ENCODE peak calls at places on chromosomes 13 and 19, in six cellular contexts. R, S, N, E, G and D are unnamed samples. For H3K4me1, the result is how much of the 10 kb centered on the place peaks cover.

GRCh38 chr19:55005684-55006488 is 32.2 kb downstream of the GP6 start:
- DNase-seq in R (no peak), S (no peak), N (peak), E (peak), G (no peak), D (peak)

GRCh38 chr19:11198769-11199469 is 1.6 kb upstream of the KANK2 start:
- DNase-seq in R (no peak), S (no peak), N (no peak), E (no peak), G (no peak), D (no peak)

GRCh38 chr13:91878491-91878890 is 480.1 kb downstream of the GPC5 start:
- DNase-seq in R (no peak), S (no peak), N (no peak), E (no peak), G (no peak), D (no peak)

GRCh38 chr13:104414771-104415170 is 1348.6 kb upstream of the SLC10A2 start:
- DNase-seq in R (no peak), S (no peak), N (no peak), E (peak), G (no peak), D (no peak)

GRCh38 chr13:97276862-97277269 is 54.7 kb downstream of the MBNL2 start:
- DNase-seq in R (no peak), S (no peak), N (no peak), E (peak), G (no peak), D (no peak)

GRCh38 chr19:2034729-2035589 is 16.1 kb downstream of the MKNK2 start:
- DNase-seq in R (peak), S (no peak), N (no peak), E (no peak), G (no peak), D (no peak)

GRCh38 chr13:67614577-67614976 is 384.4 kb upstream of the PCDH9 start:
- DNase-seq in R (no peak), S (no peak), N (no peak), E (no peak), G (no peak), D (no peak)

GRCh38 chr13:29519921-29520320 is 75.6 kb downstream of the SLC7A1 start:
- DNase-seq in R (no peak), S (no peak), N (no peak), E (no peak), G (no peak), D (no peak)

GRCh38 chr19:28999733-29000433 is 213.1 kb downstream of the UQCRFS1 start:
- DNase-seq in R (no peak), S (peak), N (no peak), E (no peak), G (no peak), D (no peak)

GRCh38 chr19:11578342-11579142 is 1.1 kb upstream of the ACP5 start:
- DNase-seq in R (no peak), S (peak), N (peak), E (no peak), G (peak), D (no peak)

DNA sequence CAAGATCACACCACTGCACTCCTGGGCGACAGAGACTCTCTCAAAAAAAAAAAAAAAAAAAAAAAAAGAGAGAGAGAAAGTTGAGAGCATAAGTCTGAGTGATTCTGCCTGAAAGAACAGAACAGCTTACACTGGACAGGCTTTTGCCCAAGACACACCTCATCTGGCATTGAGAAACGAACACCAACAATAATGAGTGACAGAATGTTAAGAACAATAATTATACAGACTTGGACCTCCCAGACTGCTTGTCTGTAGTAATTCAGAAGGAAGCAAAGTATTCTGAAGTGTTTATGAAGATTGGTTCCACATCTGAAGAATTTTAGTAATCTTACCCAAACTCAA is 20.0 kb downstream of the ABCC4 start:
- DNase-seq in R (no peak), S (no peak), N (no peak), E (no peak), G (no peak), D (no peak)
- H3K27ac ChIP-seq in R (peak), S (peak), N (no peak), E (no peak), G (peak), D (no peak)

GRCh38 chr13:44158741-44159632 is 214.6 kb upstream of the SERP2 start:
- DNase-seq in R (no peak), S (no peak), N (no peak), E (no peak), G (no peak), D (no peak)
- H3K4me1 ChIP-seq in R (under half), S (under half), N (under half), E (under half), G (under half), D (under half)

DNA sequence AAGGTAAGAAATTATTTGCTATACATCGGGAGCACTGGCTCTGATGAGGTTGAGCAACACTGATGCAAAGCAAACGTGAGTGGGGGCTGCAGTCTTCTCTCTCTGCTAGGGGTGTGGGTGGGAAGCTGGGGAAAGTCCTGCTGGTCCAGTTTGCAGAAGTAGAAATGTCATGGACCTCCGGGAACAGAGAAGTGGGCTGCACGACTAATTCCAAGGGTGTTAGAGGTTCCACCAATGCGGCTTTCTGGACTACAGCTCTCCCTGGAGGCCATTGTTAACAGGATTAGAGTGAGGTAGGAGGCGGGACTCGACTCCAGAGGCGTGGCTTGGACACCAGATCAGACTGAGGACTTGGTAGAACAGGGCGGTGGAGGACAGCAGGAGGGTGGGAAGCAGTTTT is 5.7 kb upstream of the FBXO27 start:
- DNase-seq in R (peak), S (no peak), N (no peak), E (no peak), G (no peak), D (peak)
- TF ChIP-seq CTCF in R (peak), S (no peak), N (no peak), E (no peak), G (no peak), D (peak)

GRCh38 chr13:50078512-50079277 is 63.5 kb downstream of the KCNRG start:
- DNase-seq in R (no peak), S (no peak), N (no peak), E (no peak), G (no peak), D (no peak)
- H3K27ac ChIP-seq in R (no peak), S (no peak), N (no peak), E (peak), G (peak), D (no peak)

DNA sequence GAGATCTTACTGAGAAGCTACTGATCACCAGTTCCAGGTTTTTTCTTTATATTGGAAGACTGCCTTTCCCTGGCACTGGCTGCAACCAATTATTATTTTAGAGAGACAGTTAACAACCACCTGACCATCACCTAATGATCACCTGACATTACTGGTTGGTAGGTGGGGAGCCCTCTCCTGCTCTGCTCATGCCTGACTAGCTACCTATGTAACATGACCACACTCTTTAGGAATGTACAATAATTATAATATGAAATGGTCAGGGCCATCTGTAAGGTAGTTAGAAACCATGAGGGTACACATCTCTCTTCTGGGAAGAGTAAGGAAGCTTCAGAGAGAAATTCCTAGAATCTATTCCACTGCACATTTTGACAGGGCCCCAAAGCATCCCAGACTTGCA is 59.0 kb upstream of the SCEL start:
- DNase-seq in R (no peak), S (no peak), N (no peak), E (no peak), G (no peak), D (peak)
- H3K4me1 ChIP-seq in R (under half), S (under half), N (under half), E (under half), G (under half), D (under half)

GRCh38 chr19:14682084-14682483 is 7.4 kb upstream of the ADGRE3 start:
- DNase-seq in R (no peak), S (no peak), N (no peak), E (no peak), G (no peak), D (no peak)

GRCh38 chr19:14683439-14683838 is 6.4 kb upstream of the ZNF333 start:
- DNase-seq in R (no peak), S (no peak), N (no peak), E (no peak), G (no peak), D (no peak)

GRCh38 chr19:14689598-14690503 is at the start of gene ZNF333:
- DNase-seq in R (peak), S (peak), N (peak), E (peak), G (peak), D (peak)

DNA sequence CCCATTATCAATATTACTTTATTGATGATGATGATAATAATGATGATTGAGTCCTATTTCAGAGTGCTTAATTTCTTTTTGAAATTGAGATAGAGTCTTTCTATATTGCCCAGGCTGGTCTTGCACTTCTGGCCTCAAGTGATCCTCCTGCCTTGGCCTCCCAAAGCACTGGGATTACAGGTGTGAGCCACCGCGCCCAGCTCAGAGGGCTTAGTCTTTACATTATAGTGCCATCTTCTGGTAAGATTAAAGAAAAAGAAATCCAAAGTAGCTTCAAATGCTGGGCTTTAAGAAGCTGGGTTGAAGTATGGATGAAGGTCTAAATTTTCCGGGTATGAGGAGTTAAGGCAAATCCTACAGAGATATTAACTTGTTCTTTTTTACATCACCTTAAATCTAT is 3.4 kb upstream of the ZNF333 start:
- DNase-seq in R (peak), S (no peak), N (no peak), E (no peak), G (no peak), D (peak)
- TF ChIP-seq CTCF in R (peak), S (peak), N (peak), E (no peak), G (peak), D (peak)

GRCh38 chr13:23799945-23800344 is 89.3 kb downstream of the MIPEP start:
- DNase-seq in R (peak), S (no peak), N (no peak), E (no peak), G (no peak), D (no peak)
- H3K27ac ChIP-seq in R (peak), S (peak), N (no peak), E (no peak), G (peak), D (no peak)